ENCODE peak calls at places on chromosome 11, in seven cellular contexts. C, J, V, X, Z, S and D are unnamed samples.

GRCh38 chr11:115083129-115083823 is 404.9 kb downstream of the NXPE2 start:
- DNase-seq in C (no peak), J (no peak), V (no peak), X (no peak), Z (peak), S (no peak), D (no peak)

GRCh38 chr11:95067828-95068244 is 1.1 kb downstream of the SRSF8 start:
- DNase-seq in C (no peak), J (no peak), V (no peak), X (no peak), Z (no peak), S (no peak), D (no peak)

GRCh38 chr11:81658722-81659121 is 1074.9 kb downstream of the FAM181B start:
- DNase-seq in C (no peak), J (no peak), V (no peak), X (peak), Z (no peak), S (no peak), D (no peak)

GRCh38 chr11:106178361-106178760 is 100.9 kb downstream of the AASDHPPT start:
- DNase-seq in C (no peak), J (no peak), V (no peak), X (no peak), Z (no peak), S (no peak), D (no peak)

GRCh38 chr11:8810331-8811301 is 100.4 kb upstream of the AKIP1 start:
- DNase-seq in C (peak), J (peak), V (peak), X (peak), Z (peak), S (peak), D (peak)

GRCh38 chr11:69635210-69635609 is 5.7 kb upstream of the CCND1 start:
- DNase-seq in C (no peak), J (no peak), V (no peak), X (no peak), Z (no peak), S (peak), D (no peak)

GRCh38 chr11:64407221-64407620 is 48.3 kb downstream of the RPS6KA4 start:
- DNase-seq in C (no peak), J (no peak), V (no peak), X (no peak), Z (no peak), S (no peak), D (no peak)

GRCh38 chr11:57662893-57663292 is 5.0 kb upstream of the ZDHHC5 start:
- DNase-seq in C (no peak), J (no peak), V (no peak), X (no peak), Z (no peak), S (no peak), D (no peak)

GRCh38 chr11:112903310-112903709 is 57.9 kb upstream of the NCAM1 start:
- DNase-seq in C (no peak), J (no peak), V (no peak), X (no peak), Z (no peak), S (no peak), D (no peak)

GRCh38 chr11:3944198-3944597 is 88.7 kb downstream of the STIM1 start:
- DNase-seq in C (peak), J (no peak), V (no peak), X (no peak), Z (no peak), S (no peak), D (peak)

GRCh38 chr11:2766166-2766565 is 66.4 kb upstream of the KCNQ1OT1 start:
- DNase-seq in C (no peak), J (no peak), V (no peak), X (no peak), Z (no peak), S (peak), D (peak)

GRCh38 chr11:129230006-129230405 is 37.9 kb upstream of the ARHGAP32 start:
- DNase-seq in C (no peak), J (no peak), V (no peak), X (peak), Z (no peak), S (no peak), D (no peak)

GRCh38 chr11:47020793-47021624 is 84.4 kb downstream of the CSTPP1 start:
- DNase-seq in C (no peak), J (no peak), V (no peak), X (peak), Z (no peak), S (no peak), D (no peak)

GRCh38 chr11:9880657-9881056 is 216.8 kb downstream of the SWAP70 start:
- DNase-seq in C (no peak), J (no peak), V (no peak), X (no peak), Z (no peak), S (no peak), D (no peak)

GRCh38 chr11:44886765-44887164 is 63.9 kb downstream of the TP53I11 start:
- DNase-seq in C (no peak), J (no peak), V (no peak), X (peak), Z (no peak), S (no peak), D (no peak)

GRCh38 chr11:91394073-91394717 is 830.4 kb upstream of the FAT3 start:
- DNase-seq in C (no peak), J (no peak), V (no peak), X (no peak), Z (no peak), S (no peak), D (no peak)

GRCh38 chr11:65315866-65316233 is 1.2 kb downstream of the CDC42EP2 start:
- DNase-seq in C (no peak), J (no peak), V (no peak), X (no peak), Z (no peak), S (no peak), D (no peak)

GRCh38 chr11:1300569-1301187 is 8.8 kb downstream of the TOLLIP start:
- DNase-seq in C (peak), J (peak), V (no peak), X (no peak), Z (peak), S (peak), D (no peak)

GRCh38 chr11:9263840-9264380 is 1.2 kb downstream of the DENND5A start:
- DNase-seq in C (no peak), J (no peak), V (no peak), X (peak), Z (no peak), S (no peak), D (no peak)

GRCh38 chr11:126468102-126468521 is 112.6 kb downstream of the ST3GAL4 start:
- DNase-seq in C (no peak), J (no peak), V (no peak), X (no peak), Z (no peak), S (no peak), D (no peak)

GRCh38 chr11:48006301-48006992 is 26.1 kb downstream of the PTPRJ start:
- DNase-seq in C (peak), J (no peak), V (no peak), X (peak), Z (no peak), S (no peak), D (no peak)

GRCh38 chr11:14861680-14862079 is 30.4 kb downstream of the CYP2R1 start:
- DNase-seq in C (no peak), J (peak), V (peak), X (no peak), Z (no peak), S (no peak), D (no peak)

GRCh38 chr11:66047541-66048365 is 1.2 kb downstream of the GAL3ST3 start:
- DNase-seq in C (no peak), J (no peak), V (no peak), X (no peak), Z (peak), S (no peak), D (no peak)

GRCh38 chr11:18452927-18453326 is 2.7 kb upstream of the LDHAL6A start:
- DNase-seq in C (no peak), J (no peak), V (no peak), X (peak), Z (no peak), S (no peak), D (no peak)

GRCh38 chr11:64810891-64811272 is 531 bp upstream of the MEN1 start:
- DNase-seq in C (no peak), J (peak), V (no peak), X (no peak), Z (peak), S (no peak), D (peak)

DNA sequence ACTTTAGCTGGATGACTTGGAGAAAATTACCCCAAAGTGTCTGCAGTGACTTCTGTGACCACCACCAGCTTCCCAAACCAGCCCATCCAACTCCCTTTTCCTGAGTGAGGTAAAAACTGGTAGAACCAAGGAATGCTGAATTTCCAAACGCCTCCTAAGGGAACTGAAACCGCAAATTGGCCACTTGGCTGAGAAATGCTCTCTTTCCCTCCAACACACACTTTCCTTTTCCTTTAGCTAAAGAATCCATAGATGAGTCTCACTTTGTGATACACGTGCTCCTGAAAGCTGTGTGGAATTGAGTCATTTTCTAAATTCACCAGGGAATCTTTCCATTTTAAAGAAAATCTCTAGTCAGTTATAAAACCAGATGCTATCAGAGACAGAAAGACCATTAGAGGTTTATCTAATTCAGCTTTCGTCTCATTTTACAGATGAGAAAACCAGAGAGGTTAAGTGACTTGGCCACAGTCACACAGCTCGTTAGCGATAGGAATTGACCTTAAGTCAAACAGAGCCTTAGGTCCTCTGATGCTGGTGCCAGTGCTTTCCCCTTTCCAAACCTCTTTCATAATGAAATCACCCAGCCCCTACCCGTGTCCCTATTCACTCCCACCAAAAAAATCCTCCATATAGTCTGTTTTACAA is 137.2 kb downstream of the COMMD9 start:
- DNase-seq in C (no peak), J (no peak), V (no peak), X (no peak), Z (no peak), S (no peak), D (no peak)
- TF ChIP-seq POLR2A in C (no peak), J (no peak), V (no peak), X (no peak), Z (no peak), S (no peak), D (no peak)

GRCh38 chr11:119684361-119685072 is 44.5 kb downstream of the NECTIN1 start:
- DNase-seq in C (no peak), J (no peak), V (no peak), X (peak), Z (peak), S (no peak), D (no peak)
- H3K27ac ChIP-seq in C (no peak), J (no peak), V (no peak), X (peak), Z (no peak), S (peak), D (no peak)

GRCh38 chr11:73308003-73308962 is at the start of gene ARHGEF17:
- DNase-seq in C (peak), J (peak), V (peak), X (peak), Z (peak), S (peak), D (peak)

GRCh38 chr11:73310076-73310475 is 2.0 kb downstream of the ARHGEF17 start:
- DNase-seq in C (no peak), J (no peak), V (no peak), X (no peak), Z (no peak), S (no peak), D (no peak)

GRCh38 chr11:73310661-73311393 is 2.8 kb downstream of the ARHGEF17 start:
- DNase-seq in C (no peak), J (no peak), V (no peak), X (no peak), Z (no peak), S (no peak), D (no peak)

GRCh38 chr11:73307323-73308002 is 613 bp upstream of the ARHGEF17 start:
- DNase-seq in C (peak), J (peak), V (peak), X (peak), Z (peak), S (peak), D (peak)

DNA sequence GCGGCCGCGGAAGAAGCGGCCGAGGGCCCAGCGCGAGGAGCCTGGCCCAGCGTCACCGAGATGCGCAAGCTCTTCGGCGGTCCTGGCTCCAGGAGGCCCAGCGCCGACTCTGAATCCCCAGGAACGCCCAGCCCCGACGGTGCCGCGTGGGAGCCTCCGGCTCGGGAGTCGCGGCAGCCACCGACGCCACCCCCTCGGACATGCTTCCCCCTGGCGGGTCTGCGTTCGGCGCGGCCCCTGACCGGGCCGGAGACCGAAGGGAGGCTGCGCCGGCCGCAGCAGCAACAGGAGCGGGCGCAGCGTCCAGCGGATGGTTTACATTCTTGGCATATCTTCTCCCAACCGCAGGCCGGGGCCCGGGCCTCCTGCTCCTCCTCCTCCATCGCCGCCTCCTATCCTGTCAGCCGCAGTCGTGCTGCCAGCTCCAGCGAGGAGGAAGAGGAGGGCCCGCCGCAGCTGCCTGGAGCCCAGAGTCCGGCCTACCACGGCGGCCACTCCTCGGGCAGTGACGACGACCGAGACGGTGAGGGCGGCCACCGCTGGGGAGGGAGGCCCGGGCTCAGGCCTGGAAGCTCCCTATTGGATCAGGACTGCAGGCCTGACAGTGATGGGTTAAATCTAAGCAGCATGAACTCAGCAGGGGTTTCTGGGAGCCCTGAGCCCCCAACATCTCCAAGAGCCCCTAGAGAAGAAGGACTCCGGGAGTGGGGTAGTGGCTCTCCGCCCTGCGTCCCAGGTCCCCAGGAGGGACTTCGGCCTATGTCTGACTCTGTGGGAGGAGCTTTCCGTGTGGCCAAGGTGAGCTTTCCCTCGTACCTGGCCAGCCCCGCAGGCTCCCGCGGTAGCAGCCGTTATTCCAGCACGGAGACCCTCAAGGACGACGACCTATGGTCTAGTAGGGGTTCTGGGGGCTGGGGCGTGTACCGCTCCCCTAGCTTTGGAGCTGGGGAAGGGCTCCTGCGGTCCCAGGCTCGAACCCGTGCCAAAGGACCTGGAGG is 1.2 kb downstream of the ARHGEF17 start:
- DNase-seq in C (peak), J (peak), V (peak), X (peak), Z (peak), S (peak), D (peak)
- TF ChIP-seq POLR2A in C (peak), J (no peak), V (peak), X (peak), Z (peak), S (no peak), D (peak)

DNA sequence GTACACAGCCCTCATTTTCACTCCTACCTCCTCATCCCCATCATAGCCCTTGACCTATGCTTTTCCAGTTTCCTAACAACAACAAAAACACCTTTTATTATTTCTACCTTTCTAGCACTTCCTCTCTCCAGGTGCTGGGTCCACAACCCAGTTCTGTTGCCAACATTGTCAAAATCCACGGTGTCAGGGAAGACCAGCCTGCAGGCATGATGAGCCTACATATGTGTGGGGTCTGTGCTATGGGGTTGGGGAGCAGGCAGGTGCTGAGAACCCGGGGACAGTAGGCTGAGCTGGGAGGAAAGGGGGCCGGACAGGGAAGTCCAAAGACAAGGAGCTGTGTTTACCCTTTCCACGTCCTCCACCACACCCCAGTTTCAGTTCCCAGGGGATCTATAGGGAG is 711 bp upstream of the ZPR1 start:
- DNase-seq in C (no peak), J (no peak), V (no peak), X (no peak), Z (no peak), S (no peak), D (no peak)
- H3K27ac ChIP-seq in C (peak), J (peak), V (peak), X (no peak), Z (peak), S (no peak), D (peak)

GRCh38 chr11:83079820-83080219 is 8.1 kb upstream of the RAB30 start:
- DNase-seq in C (no peak), J (no peak), V (no peak), X (no peak), Z (no peak), S (no peak), D (no peak)
- TF ChIP-seq POLR2A in C (no peak), J (no peak), V (no peak), X (no peak), Z (no peak), S (no peak), D (no peak)

GRCh38 chr11:59666969-59667368 is 1.9 kb downstream of the PATL1 start:
- DNase-seq in C (no peak), J (no peak), V (no peak), X (peak), Z (no peak), S (no peak), D (no peak)
- H3K27ac ChIP-seq in C (peak), J (peak), V (no peak), X (peak), Z (no peak), S (no peak), D (peak)

DNA sequence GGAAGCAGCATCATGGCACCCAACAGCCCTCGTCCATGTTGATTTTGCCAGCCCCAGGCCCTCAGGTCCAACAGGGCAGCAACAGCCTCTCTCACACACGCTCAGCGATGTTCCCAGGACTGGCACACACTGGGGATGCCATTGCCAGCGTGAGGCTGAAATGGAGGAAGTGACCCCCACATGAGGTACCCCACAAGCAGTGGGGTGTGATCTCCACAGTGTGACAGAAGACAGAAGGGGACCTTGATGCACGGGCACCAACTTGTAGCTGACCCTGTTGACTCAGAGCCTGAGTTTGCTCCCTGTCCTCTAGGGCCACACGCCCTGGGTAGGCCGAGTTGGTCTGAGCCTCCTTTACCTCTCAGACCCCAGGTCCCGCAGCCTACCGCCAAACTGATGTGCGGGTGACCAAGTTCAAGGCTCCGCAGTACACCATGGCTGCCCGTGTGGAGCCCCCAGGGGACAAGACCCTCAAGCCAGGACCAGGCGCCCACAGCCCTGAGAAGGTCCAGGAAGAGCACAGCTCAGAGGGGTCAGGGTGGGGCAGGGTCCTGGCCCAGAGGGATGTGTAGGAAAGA is 6.2 kb downstream of the SCGB1C1 start:
- DNase-seq in C (no peak), J (peak), V (peak), X (no peak), Z (no peak), S (peak), D (no peak)
- TF ChIP-seq POLR2A in C (no peak), J (no peak), V (no peak), X (no peak), Z (no peak), S (no peak), D (no peak)

GRCh38 chr11:131254254-131254653 is 116.2 kb upstream of the NTM start:
- DNase-seq in C (no peak), J (no peak), V (no peak), X (no peak), Z (no peak), S (no peak), D (no peak)

GRCh38 chr11:131248588-131248987 is 121.8 kb upstream of the NTM start:
- DNase-seq in C (no peak), J (no peak), V (no peak), X (no peak), Z (no peak), S (no peak), D (no peak)

GRCh38 chr11:131253142-131253884 is 117.1 kb upstream of the NTM start:
- DNase-seq in C (no peak), J (no peak), V (no peak), X (no peak), Z (no peak), S (no peak), D (no peak)

GRCh38 chr11:131253885-131254204 is 116.6 kb upstream of the NTM start:
- DNase-seq in C (no peak), J (no peak), V (no peak), X (peak), Z (no peak), S (no peak), D (no peak)
- H3K27ac ChIP-seq in C (no peak), J (no peak), V (no peak), X (no peak), Z (no peak), S (no peak), D (no peak)